ENCODE peak calls at places on chromosomes 5 and 9, in seven cellular contexts. T, S, O, G, B, F and N are unnamed samples.

GRCh38 chr5:127785098-127785927 is 82.1 kb downstream of the CCDC192 start:
- DNase-seq in F (no peak), S (peak; percentile 91), G (peak; percentile 68), B (peak; percentile 86), O (no peak), T (peak; percentile 37), N (no peak)

GRCh38 chr9:129702563-129702962 is 37.1 kb downstream of the PRRX2 start:
- DNase-seq in T (no peak), O (no peak), S (peak; percentile 74), F (no peak), G (peak; percentile 36), B (peak; percentile 40), N (no peak)

GRCh38 chr5:10307206-10308148 is at the start of gene CMBL:
- DNase-seq in G (peak; percentile 63), T (peak; percentile 63), S (peak; percentile 64), F (no peak), B (peak; percentile 62), O (peak; percentile 55), N (no peak)

GRCh38 chr5:40603378-40603777 is 76.3 kb upstream of the PTGER4 start:
- DNase-seq in G (no peak), O (no peak), F (peak; percentile 6), B (no peak), S (peak; percentile 73), T (no peak), N (no peak)

GRCh38 chr5:69331528-69332445 is 814 bp downstream of the CCDC125 start:
- DNase-seq in G (no peak), T (peak; percentile 62), B (no peak), F (no peak), S (peak; percentile 25), O (peak; percentile 31), N (no peak)

GRCh38 chr5:36655171-36655570 is 48.8 kb downstream of the SLC1A3 start:
- DNase-seq in S (no peak), B (no peak), G (no peak), O (no peak), F (no peak), T (no peak), N (no peak)

GRCh38 chr5:14118551-14119320 is 24.4 kb upstream of the TRIO start:
- DNase-seq in F (no peak), G (no peak), S (no peak), T (no peak), B (no peak), O (no peak), N (no peak)

GRCh38 chr9:3043369-3043768 is 199.5 kb upstream of the PUM3 start:
- DNase-seq in O (no peak), G (no peak), T (no peak), S (peak; percentile 23), F (no peak), B (peak; percentile 19), N (no peak)

GRCh38 chr5:156325671-156326070 is 1.3 kb upstream of the SGCD start:
- DNase-seq in B (no peak), T (no peak), G (no peak), S (no peak), F (peak; percentile 87), O (no peak), N (no peak)

GRCh38 chr5:156328176-156328575 is 1.2 kb downstream of the SGCD start:
- DNase-seq in G (peak; percentile 0), T (no peak), B (no peak), O (no peak), F (no peak), S (no peak), N (no peak)

GRCh38 chr5:156328766-156329165 is 1.8 kb downstream of the SGCD start:
- DNase-seq in F (no peak), S (no peak), O (no peak), B (no peak), T (no peak), G (no peak), N (no peak)

GRCh38 chr5:156327306-156327705 is 342 bp downstream of the SGCD start:
- DNase-seq in T (no peak), O (no peak), S (no peak), F (no peak), G (peak; percentile 45), B (peak; percentile 35), N (no peak)

DNA sequence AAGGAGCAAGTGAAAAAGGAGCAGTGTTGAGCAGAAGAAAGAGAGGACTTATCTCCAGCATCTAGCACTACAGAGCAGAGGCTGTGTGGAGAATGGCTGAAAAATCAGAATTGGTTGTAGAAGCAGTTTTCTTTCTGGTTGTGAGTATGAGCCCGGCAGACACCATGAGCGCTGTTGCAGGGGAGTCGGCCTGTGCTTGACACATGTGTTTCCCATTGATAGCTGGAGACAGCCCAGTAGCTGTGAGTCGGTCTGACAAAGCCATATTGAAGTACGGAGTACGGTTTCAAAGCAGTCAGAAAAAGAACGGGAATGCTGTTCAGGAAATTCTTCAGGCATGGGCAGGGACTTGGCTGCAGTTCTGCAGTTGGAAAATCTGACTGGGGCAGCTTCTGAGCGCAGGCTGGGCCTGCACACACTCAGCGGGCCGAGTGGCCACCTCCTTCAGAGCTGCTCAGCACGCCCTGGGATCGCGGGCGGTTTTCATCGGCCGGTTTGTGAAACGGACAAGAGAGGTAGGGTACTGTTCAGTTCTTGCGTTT is at the start of gene SGCD:
- DNase-seq in G (peak; percentile 91), B (peak; percentile 88), F (peak; percentile 58), O (no peak), S (peak; percentile 1), T (no peak), N (no peak)
- H3K4me3 ChIP-seq in G (peak within 1 kb of the TSS; percentile 33), B (peak within 1 kb of the TSS; percentile 45), F (peak within 1 kb of the TSS; percentile 71), O (no peak within 1 kb of the TSS), S (no peak within 1 kb of the TSS), T (no peak within 1 kb of the TSS), N (no peak within 1 kb of the TSS)

DNA sequence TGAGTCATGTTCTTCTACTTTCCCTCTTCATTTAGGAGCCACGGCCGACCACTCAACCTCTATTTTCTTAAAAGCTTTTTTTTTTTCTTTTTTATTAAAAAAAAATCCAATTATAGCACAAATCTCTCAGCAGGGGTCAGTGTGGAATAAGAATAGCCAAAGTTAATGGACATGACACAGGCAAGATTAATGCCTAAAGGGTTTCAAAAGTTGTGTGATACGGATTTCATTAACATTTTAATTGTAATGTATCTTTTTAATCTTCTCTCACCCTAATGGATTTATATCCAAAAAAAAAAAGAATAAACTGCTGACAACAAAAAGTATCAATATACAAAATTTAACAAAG is 5.4 kb downstream of the NACC2 start:
- DNase-seq in O (no peak), F (no peak), B (peak; percentile 67), T (no peak), S (peak; percentile 17), G (peak; percentile 67), N (no peak)
- TF ChIP-seq CTCF in O (peak; percentile 35), F (no peak), B (peak; percentile 47), T (no peak), S (no peak), G (peak; percentile 40), N (peak; percentile 18)

DNA sequence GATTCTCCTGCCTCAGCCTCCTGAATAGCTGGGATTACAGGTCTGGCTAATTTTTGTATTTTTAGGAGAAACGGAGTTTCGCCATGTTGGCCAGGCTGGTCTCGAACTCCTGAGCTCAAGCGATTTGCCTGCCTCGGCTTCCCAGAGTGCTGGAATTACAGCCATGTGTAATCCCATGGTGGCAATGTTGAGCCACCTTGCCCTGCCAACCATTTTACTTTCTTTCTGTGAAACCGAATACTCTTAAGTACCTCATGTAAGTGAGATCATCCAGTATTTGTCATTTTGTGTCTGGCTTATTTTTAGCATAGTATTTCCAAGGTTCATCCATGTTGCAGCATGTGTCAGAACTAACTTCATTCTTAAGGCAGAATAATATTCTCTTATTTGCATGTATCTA is 8.2 kb downstream of the PRRC2B start:
- DNase-seq in B (no peak), T (no peak), O (no peak), S (peak; percentile 89), G (no peak), F (no peak), N (no peak)
- H3K4me3 ChIP-seq in B (no peak overlapping the region), T (no peak overlapping the region), O (no peak overlapping the region), S (no peak overlapping the region), G (no peak overlapping the region), F (no peak overlapping the region), N (no peak overlapping the region)

GRCh38 chr5:137560414-137560813 is 61.3 kb upstream of the SPOCK1 start:
- DNase-seq in S (peak; percentile 66), T (no peak), F (no peak), G (no peak), B (peak; percentile 13), O (no peak), N (no peak)

GRCh38 chr5:137563646-137564474 is 64.7 kb upstream of the SPOCK1 start:
- DNase-seq in G (peak; percentile 94), B (peak; percentile 92), F (no peak), O (no peak), T (no peak), S (peak; percentile 71), N (no peak)

GRCh38 chr5:137563301-137563645 is 64.1 kb upstream of the SPOCK1 start:
- DNase-seq in B (no peak), T (no peak), O (no peak), G (no peak), S (no peak), F (no peak), N (no peak)

GRCh38 chr5:137564475-137564961 is 65.4 kb upstream of the SPOCK1 start:
- DNase-seq in T (no peak), S (peak; percentile 28), B (peak; percentile 10), G (peak; percentile 26), F (no peak), O (no peak), N (no peak)

DNA sequence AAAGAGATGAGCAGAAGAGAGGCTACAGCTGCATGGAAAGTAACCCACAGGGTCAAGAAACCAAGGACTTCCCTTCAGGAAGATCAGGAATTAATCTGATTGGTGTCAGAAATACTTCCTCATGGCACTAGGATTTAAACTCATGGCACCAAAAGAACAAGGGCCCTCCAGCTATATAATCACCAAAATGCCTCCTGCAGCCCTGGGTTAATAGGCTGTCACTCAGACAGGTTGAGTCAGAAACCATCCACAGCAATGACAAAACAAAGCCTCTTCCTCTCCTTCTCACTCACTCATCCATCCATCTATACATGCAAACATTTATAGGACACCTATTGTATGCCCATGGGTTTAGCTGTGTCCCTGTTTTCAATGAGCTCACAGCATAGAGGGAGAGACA is 62.4 kb upstream of the SPOCK1 start:
- DNase-seq in T (no peak), F (no peak), O (no peak), G (no peak), B (no peak), S (peak; percentile 33), N (no peak)
- TF ChIP-seq CTCF in T (no peak), F (no peak), O (no peak), G (no peak), B (no peak), S (no peak), N (no peak)

GRCh38 chr5:79963261-79963977 is 27.6 kb downstream of the MTX3 start:
- DNase-seq in T (no peak), G (no peak), B (no peak), F (no peak), S (no peak), O (no peak), N (no peak)
- H3K4me3 ChIP-seq in T (no peak overlapping the region), G (no peak overlapping the region), B (no peak overlapping the region), F (no peak overlapping the region), S (no peak overlapping the region), O (no peak overlapping the region), N (no peak overlapping the region)